ENCODE peak calls at places on chromosomes 12 and 14, in seven cellular contexts. Q, X, A, N, V, O and Z are unnamed samples.

GRCh38 chr12:10974965-10975364 is 11.7 kb downstream of the TAS2R50 start:
- DNase-seq in Q (no peak), X (no peak), A (no peak), N (no peak), V (no peak), O (no peak), Z (no peak)

GRCh38 chr12:98709022-98709421 is 63.9 kb downstream of the APAF1 start:
- DNase-seq in Q (no peak), X (no peak), A (no peak), N (no peak), V (no peak), O (no peak), Z (no peak)

GRCh38 chr14:76770521-76771431 is 9.5 kb downstream of the VASH1 start:
- DNase-seq in Q (no peak), X (no peak), A (no peak), N (no peak), V (peak; percentile 43), O (no peak), Z (no peak)

GRCh38 chr12:119988440-119988787 is 622 bp upstream of the BICDL1 start:
- DNase-seq in Q (no peak), X (peak; percentile 31), A (no peak), N (no peak), V (no peak), O (no peak), Z (no peak)

GRCh38 chr12:12779529-12779928 is 5.9 kb upstream of the APOLD1 start:
- DNase-seq in Q (no peak), X (peak; percentile 86), A (no peak), N (no peak), V (no peak), O (no peak), Z (no peak)

GRCh38 chr14:87813211-87813610 is 179.8 kb downstream of the GALC start:
- DNase-seq in Q (no peak), X (no peak), A (no peak), N (no peak), V (no peak), O (no peak), Z (no peak)

GRCh38 chr12:130826151-130826801 is 12.8 kb downstream of the STX2 start:
- DNase-seq in Q (peak; percentile 53), X (peak; percentile 60), A (peak; percentile 69), N (peak; percentile 70), V (peak; percentile 84), O (no peak), Z (peak; percentile 65)

GRCh38 chr12:93896427-93896826 is 219.3 kb downstream of the CRADD start:
- DNase-seq in Q (no peak), X (peak; percentile 41), A (no peak), N (no peak), V (no peak), O (no peak), Z (no peak)

GRCh38 chr12:120960657-120961056 is 17.7 kb upstream of the HNF1A start:
- DNase-seq in Q (no peak), X (no peak), A (no peak), N (no peak), V (no peak), O (no peak), Z (no peak)

GRCh38 chr12:119696943-119697342 is 29.0 kb downstream of the PRKAB1 start:
- DNase-seq in Q (no peak), X (no peak), A (no peak), N (no peak), V (no peak), O (no peak), Z (no peak)

DNA sequence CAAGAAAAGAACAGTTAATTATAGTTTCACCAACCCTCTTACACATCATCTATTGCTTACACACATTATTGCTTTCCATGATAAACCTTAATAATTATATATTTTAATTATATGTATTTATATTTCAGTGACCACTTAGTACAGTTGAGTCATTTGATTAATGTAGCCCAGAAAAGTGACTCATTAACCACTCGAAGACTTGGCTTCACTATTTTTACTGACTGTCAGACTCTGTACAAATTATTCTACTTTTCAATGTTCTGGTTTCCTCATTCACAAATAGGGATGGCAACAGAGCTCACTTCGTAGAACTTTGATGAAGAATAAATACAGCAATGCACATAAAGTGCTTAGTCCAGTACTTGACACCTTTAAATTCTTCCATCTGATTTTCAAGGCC is 98.3 kb downstream of the CFAP54 start:
- DNase-seq in Q (no peak), X (peak; percentile 23), A (no peak), N (no peak), V (no peak), O (no peak), Z (no peak)
- H3K9me3 ChIP-seq in Q (no peaks in the 10 kb centered on the region), X (no peaks in the 10 kb centered on the region), A (no peaks in the 10 kb centered on the region), N (no peaks in the 10 kb centered on the region), V (no peaks in the 10 kb centered on the region), O (no peaks in the 10 kb centered on the region), Z (no peaks in the 10 kb centered on the region)

DNA sequence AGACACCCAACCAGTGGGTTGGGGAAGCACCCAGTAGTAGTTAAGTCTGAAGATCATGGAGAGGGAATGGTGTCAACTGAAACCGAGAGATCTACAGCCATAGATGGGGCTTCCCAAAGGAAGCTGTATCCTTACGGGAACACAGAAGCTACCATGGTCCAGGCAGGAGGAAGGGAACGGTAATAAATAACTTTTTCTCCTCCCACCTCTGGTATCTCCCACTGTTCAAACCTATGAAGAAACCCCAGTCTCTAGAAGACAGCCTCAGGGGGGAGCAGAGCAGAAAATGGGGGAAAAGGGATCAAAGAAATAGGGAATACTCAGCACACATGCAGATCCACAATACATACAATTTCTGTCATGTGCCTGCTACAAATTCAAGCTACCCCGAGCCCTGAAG is 33.4 kb downstream of the ZNF605 start:
- DNase-seq in Q (no peak), X (no peak), A (no peak), N (no peak), V (no peak), O (no peak), Z (no peak)
- H3K9me3 ChIP-seq in Q (peaks cover 80% of the 10 kb centered on the region), X (peaks cover 29% of the 10 kb centered on the region), A (peaks cover 100% of the 10 kb centered on the region), N (peaks cover 90% of the 10 kb centered on the region), V (peaks cover 95% of the 10 kb centered on the region), O (peaks cover 27% of the 10 kb centered on the region), Z (peaks cover 49% of the 10 kb centered on the region)

DNA sequence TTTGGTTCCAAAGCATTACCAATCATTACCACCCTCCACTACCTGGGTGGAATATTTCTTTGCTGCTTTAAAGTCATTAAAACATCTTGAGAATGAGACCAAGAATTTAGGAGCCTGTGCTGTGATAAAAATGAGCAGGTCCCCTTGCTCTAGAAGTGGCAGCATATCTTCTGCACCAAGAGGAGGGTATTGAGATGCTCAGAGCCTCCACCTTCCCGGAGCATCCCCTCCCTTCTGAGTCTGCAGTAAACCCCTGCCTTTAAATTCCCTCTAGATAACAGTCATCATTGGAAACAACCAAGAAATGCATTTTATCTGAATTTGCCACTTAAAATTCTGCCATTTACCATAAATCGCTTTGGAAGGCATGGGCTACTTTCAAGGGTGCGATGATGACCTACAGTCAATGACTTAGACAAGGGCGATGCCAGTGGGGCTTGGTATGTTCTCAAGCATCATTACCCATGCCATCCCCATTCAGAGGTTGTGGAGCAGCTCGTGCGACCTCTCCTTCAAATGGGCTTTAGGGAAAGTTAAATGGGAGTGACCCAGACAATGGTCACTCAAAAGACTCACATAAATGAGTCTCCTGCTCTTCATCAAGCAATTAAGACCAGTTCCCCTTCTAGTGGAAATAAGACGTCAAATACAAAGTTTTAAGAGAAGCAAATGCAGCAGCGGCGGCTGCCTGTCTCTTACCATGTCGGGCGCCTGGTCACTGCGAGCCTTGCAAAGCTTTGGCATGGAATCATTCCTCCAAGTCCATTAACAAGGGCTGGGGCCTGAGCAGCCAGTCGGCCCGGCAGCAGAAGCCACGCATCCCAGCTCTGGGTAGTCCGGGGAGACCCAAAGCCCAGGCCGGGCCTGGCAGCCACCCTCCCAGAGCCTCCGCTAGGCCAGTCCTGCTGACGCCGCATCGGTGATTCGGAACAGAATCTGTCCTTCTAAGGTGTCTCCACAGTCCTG is 334.5 kb downstream of the TMEM121 start:
- DNase-seq in Q (peak; percentile 14), X (no peak), A (peak; percentile 40), N (no peak), V (peak; percentile 50), O (no peak), Z (no peak)
- H3K9me3 ChIP-seq in Q (no peaks in the 10 kb centered on the region), X (no peaks in the 10 kb centered on the region), A (no peaks in the 10 kb centered on the region), N (no peaks in the 10 kb centered on the region), V (no peaks in the 10 kb centered on the region), O (no peaks in the 10 kb centered on the region), Z (no peaks in the 10 kb centered on the region)

GRCh38 chr14:106207316-106207715 is 680.9 kb downstream of the TMEM121 start:
- DNase-seq in Q (no peak), X (no peak), A (no peak), N (no peak), V (no peak), O (no peak), Z (no peak)
- H3K9me3 ChIP-seq in Q (no peaks in the 10 kb centered on the region), X (peaks cover 7% of the 10 kb centered on the region), A (no peaks in the 10 kb centered on the region), N (no peaks in the 10 kb centered on the region), V (no peaks in the 10 kb centered on the region), O (no peaks in the 10 kb centered on the region), Z (no peaks in the 10 kb centered on the region)

GRCh38 chr14:101215266-101215665 is 311.7 kb upstream of the RTL1 start:
- DNase-seq in Q (no peak), X (no peak), A (no peak), N (no peak), V (no peak), O (no peak), Z (no peak)

DNA sequence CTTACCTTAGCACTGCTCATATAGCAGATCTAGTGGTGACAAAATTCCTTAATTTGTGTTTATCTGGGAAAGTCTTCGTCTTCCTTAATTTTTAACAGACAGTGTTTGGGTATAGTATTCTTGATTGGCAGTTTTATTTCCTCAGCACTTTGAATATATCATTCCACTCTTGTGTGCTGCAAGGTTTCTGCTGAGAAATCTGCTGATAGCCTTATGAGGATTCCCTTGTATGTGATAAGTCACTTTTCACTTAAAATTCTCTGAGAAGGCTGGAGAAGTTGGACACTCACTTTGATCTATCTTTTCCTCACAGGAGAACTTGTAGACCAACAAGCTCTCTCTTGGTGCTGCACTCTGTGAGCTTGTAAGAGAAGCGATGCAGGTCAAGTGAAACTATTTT is 306.1 kb upstream of the RTL1 start:
- DNase-seq in Q (no peak), X (no peak), A (no peak), N (no peak), V (no peak), O (no peak), Z (no peak)
- H3K9me3 ChIP-seq in Q (peaks cover 27% of the 10 kb centered on the region), X (no peaks in the 10 kb centered on the region), A (peaks cover 34% of the 10 kb centered on the region), N (peaks cover 38% of the 10 kb centered on the region), V (peaks cover 40% of the 10 kb centered on the region), O (no peaks in the 10 kb centered on the region), Z (no peaks in the 10 kb centered on the region)

GRCh38 chr14:98647754-98648153 is 624.2 kb downstream of the BCL11B start:
- DNase-seq in Q (no peak), X (no peak), A (no peak), N (no peak), V (no peak), O (no peak), Z (no peak)
- H3K9me3 ChIP-seq in Q (no peaks in the 10 kb centered on the region), X (no peaks in the 10 kb centered on the region), A (no peaks in the 10 kb centered on the region), N (no peaks in the 10 kb centered on the region), V (no peaks in the 10 kb centered on the region), O (no peaks in the 10 kb centered on the region), Z (no peaks in the 10 kb centered on the region)

GRCh38 chr12:127178463-127178862 is 1088.5 kb upstream of the TMEM132C start:
- DNase-seq in Q (no peak), X (no peak), A (no peak), N (no peak), V (no peak), O (no peak), Z (no peak)

GRCh38 chr12:127176804-127177203 is 1090.2 kb upstream of the TMEM132C start:
- DNase-seq in Q (no peak), X (no peak), A (no peak), N (no peak), V (no peak), O (no peak), Z (no peak)

GRCh38 chr12:127182018-127182417 is 1085.0 kb upstream of the TMEM132C start:
- DNase-seq in Q (no peak), X (no peak), A (no peak), N (no peak), V (no peak), O (no peak), Z (no peak)

GRCh38 chr12:127178039-127178438 is 1088.9 kb upstream of the TMEM132C start:
- DNase-seq in Q (no peak), X (no peak), A (no peak), N (no peak), V (no peak), O (no peak), Z (no peak)

GRCh38 chr12:127179199-127179598 is 1087.8 kb upstream of the TMEM132C start:
- DNase-seq in Q (no peak), X (no peak), A (no peak), N (no peak), V (no peak), O (no peak), Z (no peak)
- H3K9me3 ChIP-seq in Q (peaks cover 4% of the 10 kb centered on the region), X (no peaks in the 10 kb centered on the region), A (peaks cover 13% of the 10 kb centered on the region), N (peaks cover 5% of the 10 kb centered on the region), V (peaks cover 10% of the 10 kb centered on the region), O (no peaks in the 10 kb centered on the region), Z (no peaks in the 10 kb centered on the region)